ENCODE peak calls at places on chromosomes 12 and 14, in four cellular contexts. I is fibroblast of lung, F is pancreas, S is ovary. A is an unnamed sample.
A peak's percentile ranks its signal among the peaks of the same experiment; 100 is the strongest.

GRCh38 chr12:82329508-82329907 is 28.7 kb downstream of the CCDC59 start:
- DNase-seq in I (no peak), F (no peak), S (no peak), A (no peak)

GRCh38 chr14:96037891-96038557 is 1.1 kb upstream of the C14orf132 start:
- DNase-seq in S (peak; percentile 33), F (no peak), I (peak; percentile 70), A (peak; percentile 55)

GRCh38 chr12:113424915-113425823 is 3.0 kb downstream of the SDSL start:
- DNase-seq in I (peak; percentile 63), S (peak; percentile 44), F (no peak), A (peak; percentile 71)

GRCh38 chr14:85129907-85130306 is 400.0 kb upstream of the FLRT2 start:
- DNase-seq in S (no peak), I (no peak), F (no peak), A (no peak)

GRCh38 chr14:104515811-104516780 is 63.5 kb upstream of the C14orf180 start:
- DNase-seq in S (no peak), F (no peak), I (no peak), A (no peak)

GRCh38 chr12:50061946-50062725 is 4.7 kb downstream of the ASIC1 start:
- DNase-seq in F (no peak), I (no peak), S (no peak), A (peak; percentile 23)

GRCh38 chr14:104767634-104767918 is 14.6 kb downstream of the SIVA1 start:
- DNase-seq in I (no peak), S (no peak), F (no peak), A (no peak)

GRCh38 chr12:125092872-125093680 is 27.8 kb downstream of the AACS start:
- DNase-seq in I (peak; percentile 61), S (no peak), F (no peak), A (peak; percentile 35)

GRCh38 chr12:2318286-2318685 is 265.5 kb downstream of the CACNA1C start:
- DNase-seq in I (no peak), F (no peak), S (no peak), A (no peak)

GRCh38 chr12:5900533-5901255 is 44.4 kb downstream of the ANO2 start:
- DNase-seq in S (no peak), F (no peak), I (no peak), A (no peak)

GRCh38 chr12:57232156-57232756 is 2.7 kb downstream of the SHMT2 start:
- DNase-seq in I (no peak), F (peak; percentile 56), S (no peak), A (peak; percentile 48)

GRCh38 chr12:62846506-62846905 is 88.4 kb downstream of the PPM1H start:
- DNase-seq in S (no peak), I (no peak), F (no peak), A (no peak)

GRCh38 chr14:98906123-98906995 is 365.6 kb downstream of the BCL11B start:
- DNase-seq in S (peak; percentile 44), I (peak; percentile 50), F (no peak), A (peak; percentile 60)

GRCh38 chr14:37078131-37078530 is 94.3 kb downstream of the SLC25A21 start:
- DNase-seq in F (no peak), I (no peak), S (no peak), A (no peak)

GRCh38 chr12:58919271-58920101 is 818 bp downstream of the LRIG3 start:
- DNase-seq in F (peak; percentile 86), I (peak; percentile 59), S (peak; percentile 63), A (no peak)

GRCh38 chr14:50308363-50308762 is 3.7 kb downstream of the L2HGDH start:
- DNase-seq in S (no peak), I (peak; percentile 5), F (no peak), A (no peak)

GRCh38 chr12:31519525-31519924 is 71.4 kb downstream of the DENND5B start:
- DNase-seq in I (peak; percentile 27), F (no peak), S (no peak), A (no peak)

GRCh38 chr12:81167694-81168093 is 89.8 kb downstream of the ACSS3 start:
- DNase-seq in S (no peak), I (no peak), F (no peak), A (no peak)

GRCh38 chr12:121214855-121215745 is 5.2 kb downstream of the P2RX4 start:
- DNase-seq in I (peak; percentile 96), S (no peak), F (no peak), A (no peak)

GRCh38 chr14:93949511-93950075 is 22.4 kb downstream of the FAM181A start:
- DNase-seq in S (no peak), I (no peak), F (no peak), A (no peak)

GRCh38 chr12:117064049-117064448 is 35.2 kb downstream of the TESC start:
- DNase-seq in F (no peak), S (no peak), I (no peak), A (no peak)

GRCh38 chr12:117063162-117063911 is 35.9 kb downstream of the TESC start:
- DNase-seq in I (no peak), F (no peak), S (no peak), A (no peak)

GRCh38 chr12:117060236-117060926 is 38.8 kb downstream of the TESC start:
- DNase-seq in I (no peak), F (peak; percentile 29), S (no peak), A (no peak)

GRCh38 chr12:117060927-117061300 is 38.3 kb downstream of the TESC start:
- DNase-seq in S (no peak), I (no peak), F (no peak), A (no peak)

DNA sequence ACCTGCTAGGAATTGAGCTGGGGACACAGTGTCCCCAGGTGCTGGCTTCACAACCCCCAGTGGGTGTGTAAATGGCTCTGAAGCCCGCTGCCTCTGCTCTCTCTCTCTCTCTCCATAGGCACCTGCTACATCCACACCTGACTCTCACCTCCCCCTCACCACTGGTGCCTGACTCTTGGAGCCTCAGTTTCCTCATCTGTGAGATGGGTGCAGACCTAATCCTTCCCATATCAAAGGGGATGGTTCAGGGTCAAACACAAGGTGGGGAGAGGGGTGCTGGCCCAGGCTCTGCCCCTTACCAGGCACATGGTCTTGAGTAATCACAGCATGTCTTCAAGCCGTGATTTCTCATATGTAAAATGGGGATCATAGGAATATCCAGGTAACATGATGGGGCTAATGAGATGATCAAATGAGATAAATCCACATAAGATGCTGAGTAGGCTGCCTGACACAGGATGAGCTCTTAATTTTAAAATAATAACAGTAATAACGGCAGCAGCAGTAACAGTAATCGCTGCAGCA is 37.6 kb downstream of the TESC start:
- DNase-seq in I (no peak), S (no peak), F (peak; percentile 12), A (no peak)
- H3K4me1 ChIP-seq in I (no peaks in the 10 kb centered on the region), S (peaks cover 2% of the 10 kb centered on the region), F (no peaks in the 10 kb centered on the region), A (no peaks in the 10 kb centered on the region)

GRCh38 chr14:103104389-103104653 is 9.8 kb downstream of the EXOC3L4 start:
- DNase-seq in S (no peak), F (no peak), I (no peak), A (no peak)
- H3K4me3 ChIP-seq in S (no peak overlapping the region), F (no peak overlapping the region), I (no peak overlapping the region), A (peak overlapping the region; percentile 18)

GRCh38 chr12:122500685-122501488 is at the start of gene ZCCHC8:
- DNase-seq in I (peak; percentile 98), F (peak; percentile 98), S (peak; percentile 94), A (peak; percentile 97)
- TF ChIP-seq CTCF in I (no peak), F (peak; percentile 7), S (peak; percentile 50), A (no peak)

DNA sequence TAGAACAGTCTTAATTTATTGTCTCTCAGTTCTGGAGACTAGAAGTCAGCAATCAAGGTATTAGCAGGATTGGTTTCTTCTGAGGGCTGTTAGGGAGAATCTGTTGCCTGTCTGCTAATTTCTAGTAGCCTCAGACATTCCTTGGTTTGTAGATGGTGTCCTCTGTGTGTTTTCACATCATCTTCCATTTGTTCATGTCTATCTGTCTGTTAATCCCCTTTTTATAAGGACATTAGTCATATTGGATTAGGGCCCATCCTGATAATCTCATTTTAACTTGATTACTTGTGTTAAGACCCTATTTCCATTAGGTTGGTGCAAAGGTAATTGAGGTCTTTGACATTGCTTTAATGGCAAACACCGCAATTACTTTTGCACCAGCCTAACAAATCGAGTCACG is 34.3 kb downstream of the TBC1D15 start:
- DNase-seq in I (no peak), F (no peak), S (no peak), A (no peak)
- H3K4me1 ChIP-seq in I (peaks cover 2% of the 10 kb centered on the region), F (no peaks in the 10 kb centered on the region), S (peaks cover 12% of the 10 kb centered on the region), A (peaks cover 46% of the 10 kb centered on the region)

GRCh38 chr12:78208106-78208505 is 377.4 kb downstream of the NAV3 start:
- DNase-seq in S (no peak), I (no peak), F (no peak), A (no peak)
- H3K4me3 ChIP-seq in S (no peak overlapping the region), I (no peak overlapping the region), F (no peak overlapping the region), A (no peak overlapping the region)